ENCODE peak calls at places on chromosomes 3 and 15, in eight cellular contexts. N is right atrium auricular region, C is fibroblast of mammary gland, F is cardiac fibroblast, O is AG10803, B is fibroblast of the aortic adventitia, G is Karpas-422, D is fibroblast of pulmonary artery. M is an unnamed sample.

GRCh38 chr3:197312431-197312830 is 14.0 kb upstream of the DLG1 start:
- DNase-seq in N (no peak), C (no peak), F (no peak), O (no peak), B (no peak), G (no peak), D (no peak), M (no peak)

GRCh38 chr3:86046436-86047328 is 944.3 kb downstream of the VGLL3 start:
- DNase-seq in N (no peak), C (no peak), F (no peak), O (no peak), B (no peak), G (no peak), D (no peak), M (no peak)

GRCh38 chr3:35946857-35947514 is 307.7 kb downstream of the ARPP21 start:
- DNase-seq in N (no peak), C (no peak), F (no peak), O (no peak), B (no peak), G (no peak), D (no peak), M (no peak)

GRCh38 chr3:151912041-151912440 is 38.6 kb downstream of the SUCNR1 start:
- DNase-seq in N (no peak), C (peak), F (no peak), O (no peak), B (peak), G (no peak), D (no peak), M (peak)

GRCh38 chr3:105853801-105854432 is 14.9 kb downstream of the CBLB start:
- DNase-seq in N (no peak), C (no peak), F (no peak), O (no peak), B (no peak), G (peak), D (no peak), M (no peak)

GRCh38 chr3:98556164-98557130 is 24.7 kb downstream of the GPR15 start:
- DNase-seq in N (no peak), C (no peak), F (no peak), O (no peak), B (peak), G (no peak), D (no peak), M (no peak)

GRCh38 chr3:180229113-180229512 is 192.4 kb upstream of the PEX5L start:
- DNase-seq in N (no peak), C (no peak), F (no peak), O (no peak), B (no peak), G (peak), D (no peak), M (no peak)

GRCh38 chr3:188051801-188052228 is 102.1 kb upstream of the LPP start:
- DNase-seq in N (peak), C (peak), F (peak), O (no peak), B (peak), G (no peak), D (peak), M (no peak)

GRCh38 chr3:65597225-65597951 is 441.3 kb downstream of the MAGI1 start:
- DNase-seq in N (no peak), C (no peak), F (peak), O (peak), B (peak), G (no peak), D (peak), M (no peak)

GRCh38 chr15:98954411-98954810 is 53.2 kb downstream of the PGPEP1L start:
- DNase-seq in N (peak), C (peak), F (peak), O (peak), B (peak), G (no peak), D (peak), M (no peak)

GRCh38 chr3:23240386-23240785 is 37.3 kb downstream of the UBE2E2 start:
- DNase-seq in N (no peak), C (no peak), F (no peak), O (no peak), B (no peak), G (no peak), D (no peak), M (no peak)

GRCh38 chr3:71702131-71703024 is 22.8 kb downstream of the EIF4E3 start:
- DNase-seq in N (no peak), C (no peak), F (no peak), O (no peak), B (no peak), G (no peak), D (no peak), M (peak)

GRCh38 chr15:72169236-72169920 is 28.2 kb downstream of the GRAMD2A start:
- DNase-seq in N (no peak), C (no peak), F (no peak), O (no peak), B (no peak), G (no peak), D (no peak), M (no peak)

GRCh38 chr3:2880357-2880756 is 229.8 kb downstream of the IL5RA start:
- DNase-seq in N (no peak), C (no peak), F (no peak), O (no peak), B (no peak), G (no peak), D (no peak), M (no peak)

GRCh38 chr15:62765916-62766315 is 276.6 kb upstream of the TPM1 start:
- DNase-seq in N (no peak), C (no peak), F (no peak), O (no peak), B (no peak), G (no peak), D (no peak), M (no peak)

GRCh38 chr15:68987120-68987519 is 27.4 kb upstream of the NOX5 start:
- DNase-seq in N (no peak), C (no peak), F (no peak), O (no peak), B (no peak), G (peak), D (no peak), M (no peak)

GRCh38 chr3:184260571-184261269 is 633 bp downstream of the CAMK2N2 start:
- DNase-seq in N (no peak), C (no peak), F (no peak), O (no peak), B (no peak), G (no peak), D (no peak), M (no peak)

GRCh38 chr15:34808016-34808415 is 12.7 kb upstream of the ACTC1 start:
- DNase-seq in N (no peak), C (peak), F (no peak), O (no peak), B (peak), G (no peak), D (peak), M (peak)

GRCh38 chr3:64518496-64518895 is 169.3 kb downstream of the ADAMTS9 start:
- DNase-seq in N (no peak), C (no peak), F (no peak), O (no peak), B (no peak), G (no peak), D (no peak), M (peak)

GRCh38 chr15:37733628-37734027 is 200.8 kb upstream of the TMCO5A start:
- DNase-seq in N (no peak), C (peak), F (no peak), O (no peak), B (peak), G (no peak), D (peak), M (peak)

DNA sequence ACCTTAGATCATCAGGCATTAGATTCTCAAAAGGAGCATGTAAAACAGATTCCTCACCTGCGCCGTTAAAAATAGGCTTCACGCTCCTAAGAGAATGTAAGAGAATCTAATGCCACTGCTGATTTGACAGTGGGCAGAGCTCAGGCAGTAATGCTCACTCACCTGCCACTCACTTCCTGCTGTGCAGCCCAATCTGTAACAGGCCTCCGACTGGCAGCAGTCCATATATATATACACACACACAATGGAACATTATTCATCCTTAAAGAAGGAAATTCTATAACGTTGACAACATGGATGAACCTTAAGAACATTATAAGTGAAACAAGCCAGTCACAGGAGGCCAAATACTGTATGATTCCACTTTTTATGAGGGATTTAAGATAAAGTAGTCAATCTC is 24.5 kb downstream of the ZNF148 start:
- DNase-seq in N (no peak), C (no peak), F (no peak), O (no peak), B (no peak), G (no peak), D (no peak), M (no peak)
- H3K4me3 ChIP-seq in N (no peak), C (no peak), F (no peak), O (no peak), B (no peak), G (no peak), D (no peak), M (no peak)

GRCh38 chr3:143294183-143294582 is 174.6 kb downstream of the CHST2 start:
- DNase-seq in N (no peak), C (no peak), F (no peak), O (no peak), B (no peak), G (peak), D (no peak), M (no peak)

GRCh38 chr3:143287403-143287802 is 167.8 kb downstream of the CHST2 start:
- DNase-seq in N (no peak), C (no peak), F (no peak), O (no peak), B (peak), G (no peak), D (peak), M (peak)

GRCh38 chr3:143288944-143289343 is 169.4 kb downstream of the CHST2 start:
- DNase-seq in N (no peak), C (no peak), F (no peak), O (no peak), B (no peak), G (no peak), D (no peak), M (no peak)

GRCh38 chr3:143295201-143296080 is 175.9 kb downstream of the CHST2 start:
- DNase-seq in N (no peak), C (no peak), F (no peak), O (no peak), B (no peak), G (peak), D (no peak), M (peak)

GRCh38 chr3:143291826-143292447 is 172.4 kb downstream of the CHST2 start:
- DNase-seq in N (no peak), C (no peak), F (peak), O (no peak), B (peak), G (no peak), D (no peak), M (no peak)
- H3K4me3 ChIP-seq in N (no peak), C (no peak), F (no peak), O (no peak), B (no peak), G (no peak), D (no peak), M (no peak)

GRCh38 chr3:89116486-89116885 is 9.1 kb downstream of the EPHA3 start:
- DNase-seq in N (no peak), C (peak), F (no peak), O (peak), B (no peak), G (no peak), D (no peak), M (no peak)

GRCh38 chr3:89113887-89114840 is 6.7 kb downstream of the EPHA3 start:
- DNase-seq in N (peak), C (peak), F (peak), O (peak), B (peak), G (no peak), D (peak), M (peak)

GRCh38 chr3:89113344-89113743 is 5.9 kb downstream of the EPHA3 start:
- DNase-seq in N (no peak), C (no peak), F (no peak), O (no peak), B (no peak), G (no peak), D (no peak), M (no peak)

DNA sequence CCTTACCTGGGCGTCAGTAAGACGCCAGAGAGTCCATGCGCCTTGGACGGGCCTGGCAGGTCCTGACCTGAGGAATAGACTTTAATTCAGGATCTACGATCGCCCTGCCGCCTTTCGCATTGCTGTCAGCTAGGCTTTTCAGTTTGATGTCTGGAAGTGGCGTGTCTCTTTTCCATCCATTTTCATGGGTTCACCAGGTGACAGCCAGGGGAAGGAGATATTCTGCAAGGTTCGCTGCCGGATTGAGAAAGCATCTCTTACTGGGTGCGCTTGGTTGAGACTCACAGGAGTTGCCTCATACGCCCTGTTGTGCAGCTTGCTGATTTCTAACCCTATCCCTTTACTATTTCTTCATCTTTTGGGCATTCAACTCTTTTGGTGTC is 7.4 kb downstream of the EPHA3 start:
- DNase-seq in N (no peak), C (no peak), F (no peak), O (no peak), B (no peak), G (no peak), D (no peak), M (no peak)
- H3K4me3 ChIP-seq in N (peak), C (no peak), F (peak), O (no peak), B (no peak), G (no peak), D (no peak), M (peak)

DNA sequence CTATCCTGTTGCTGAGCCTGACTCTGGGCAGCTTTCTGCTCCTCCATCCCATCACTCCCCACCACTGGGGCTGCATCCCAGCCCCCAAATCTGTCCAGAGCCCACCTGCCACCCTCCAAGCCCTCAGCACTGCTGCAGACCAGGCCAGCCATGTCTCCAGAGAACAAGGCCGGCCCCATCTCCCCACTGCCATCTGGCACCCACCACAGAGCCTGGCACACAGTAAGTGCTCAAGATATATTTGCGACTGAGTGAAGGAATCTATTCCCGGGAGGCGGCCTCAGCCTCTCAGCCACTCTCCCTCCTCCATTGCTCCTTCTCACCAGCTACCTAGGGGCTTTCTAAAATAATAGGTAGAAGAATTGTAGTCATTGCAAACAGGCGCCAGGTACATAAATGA is 4.8 kb downstream of the PLXND1 start:
- DNase-seq in N (no peak), C (no peak), F (no peak), O (no peak), B (no peak), G (no peak), D (no peak), M (no peak)
- H3K4me3 ChIP-seq in N (no peak), C (no peak), F (no peak), O (no peak), B (no peak), G (no peak), D (no peak), M (no peak)

GRCh38 chr3:16286672-16287604 is 21.9 kb downstream of the OXNAD1 start:
- DNase-seq in N (no peak), C (no peak), F (peak), O (no peak), B (no peak), G (peak), D (no peak), M (no peak)
- H3K4me3 ChIP-seq in N (no peak), C (no peak), F (no peak), O (no peak), B (no peak), G (no peak), D (no peak), M (no peak)

GRCh38 chr3:171797873-171798272 is 12.4 kb downstream of the PLD1 start:
- DNase-seq in N (no peak), C (no peak), F (no peak), O (no peak), B (peak), G (no peak), D (no peak), M (no peak)
- H3K4me3 ChIP-seq in N (no peak), C (no peak), F (no peak), O (no peak), B (no peak), G (no peak), D (no peak), M (no peak)

DNA sequence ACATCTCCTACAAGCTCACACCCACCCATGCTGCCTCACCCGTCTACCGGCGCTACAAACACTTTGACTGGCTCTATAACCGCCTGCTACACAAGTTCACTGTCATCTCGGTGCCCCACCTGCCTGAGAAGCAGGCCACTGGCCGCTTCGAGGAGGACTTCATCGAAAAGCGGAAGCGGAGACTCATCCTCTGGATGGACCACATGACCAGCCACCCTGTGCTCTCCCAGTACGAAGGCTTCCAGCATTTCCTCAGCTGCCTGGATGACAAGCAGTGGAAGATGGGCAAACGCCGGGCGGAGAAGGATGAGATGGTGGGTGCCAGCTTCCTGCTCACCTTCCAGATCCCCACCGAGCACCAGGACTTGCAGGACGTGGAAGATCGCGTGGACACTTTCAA is 2.1 kb downstream of the SNX33 start:
- DNase-seq in N (no peak), C (peak), F (no peak), O (no peak), B (no peak), G (no peak), D (no peak), M (no peak)
- H3K4me3 ChIP-seq in N (peak), C (peak), F (peak), O (peak), B (peak), G (no peak), D (peak), M (peak)

GRCh38 chr3:122091602-122092006 is 36.4 kb downstream of the CD86 start:
- DNase-seq in N (no peak), C (no peak), F (no peak), O (no peak), B (no peak), G (peak), D (no peak), M (no peak)
- H3K4me3 ChIP-seq in N (no peak), C (no peak), F (no peak), O (no peak), B (no peak), G (peak), D (no peak), M (no peak)

M was measured in bronchial epithelial cell.